ENCODE peak calls at places on chromosomes 3 and 15, in ten cellular contexts. K is AG09309; U is hippocampal formation; Q is RWPE1; W is AG08395; P is omental fat pad; A is HCEC 1CT; E is endothelial cell of umbilical vein; M is CD8-positive, alpha-beta memory T cell; Z is T1000. F is an unnamed sample.
A peak's percentile ranks its signal among the peaks of the same experiment; 100 is the strongest.

GRCh38 chr3:176939022-176939817 is 258.1 kb downstream of the TBL1XR1 start:
- DNase-seq in K (peak; percentile 67), U (peak; percentile 6), Q (peak; percentile 72), W (peak; percentile 79), P (no peak), A (peak; percentile 80), E (peak; percentile 80), M (peak; percentile 47), Z (peak; percentile 14), F (peak; percentile 25)

GRCh38 chr15:58545307-58546065 is 113.7 kb downstream of the LIPC start:
- DNase-seq in K (no peak), U (no peak), Q (no peak), W (no peak), P (no peak), A (no peak), E (no peak), M (no peak), Z (no peak), F (no peak)

GRCh38 chr15:62469874-62470688 is 305.0 kb upstream of the C2CD4B start:
- DNase-seq in K (peak; percentile 91), U (no peak), Q (no peak), W (peak; percentile 86), P (no peak), A (peak; percentile 82), E (no peak), M (no peak), Z (no peak), F (peak; percentile 41)

GRCh38 chr3:42502429-42503250 is at the start of gene VIPR1:
- DNase-seq in K (no peak), U (peak; percentile 76), Q (peak; percentile 92), W (no peak), P (no peak), A (no peak), E (peak; percentile 47), M (peak; percentile 94), Z (peak; percentile 14), F (peak; percentile 95)

GRCh38 chr3:30319713-30320112 is 286.7 kb upstream of the TGFBR2 start:
- DNase-seq in K (no peak), U (no peak), Q (peak; percentile 41), W (peak; percentile 52), P (no peak), A (peak; percentile 77), E (peak; percentile 60), M (peak; percentile 51), Z (no peak), F (peak; percentile 25)

GRCh38 chr3:141769171-141769894 is 6.1 kb downstream of the GRK7 start:
- DNase-seq in K (no peak), U (no peak), Q (no peak), W (peak; percentile 14), P (no peak), A (no peak), E (peak; percentile 47), M (no peak), Z (no peak), F (no peak)

GRCh38 chr15:78018445-78018844 is 59.1 kb downstream of the TBC1D2B start:
- DNase-seq in K (no peak), U (no peak), Q (no peak), W (no peak), P (no peak), A (no peak), E (no peak), M (no peak), Z (no peak), F (no peak)

GRCh38 chr3:104069114-104069513 is 1297.6 kb upstream of the ALCAM start:
- DNase-seq in K (no peak), U (no peak), Q (peak; percentile 4), W (no peak), P (no peak), A (peak; percentile 63), E (no peak), M (no peak), Z (no peak), F (no peak)

GRCh38 chr15:75052972-75053747 is 29.8 kb downstream of the PPCDC start:
- DNase-seq in K (no peak), U (no peak), Q (no peak), W (no peak), P (no peak), A (no peak), E (no peak), M (no peak), Z (no peak), F (no peak)

F was measured in WTC11.